ENCODE peak calls at places on chromosomes 16 and 17, in five cellular contexts. S is fibroblast of the conjunctiva; T is AG10803; V is naive thymus-derived CD8-positive, alpha-beta T cell; R is NCI-H748 treated with DMSO at 0.1 percent for 48 hours. J is an unnamed sample.

GRCh38 chr16:55467898-55468297 is 11.1 kb upstream of the MMP2 start:
- DNase-seq in R (no peak), T (no peak), V (no peak), S (no peak), J (no peak)

GRCh38 chr17:17348872-17349723 is 45.9 kb downstream of the NT5M start:
- DNase-seq in T (peak), V (no peak), R (no peak), S (no peak), J (no peak)

GRCh38 chr17:1573932-1574696 is 11.5 kb upstream of the PITPNA start:
- DNase-seq in S (peak), T (peak), R (no peak), V (peak), J (no peak)

GRCh38 chr16:23950291-23950894 is 114.6 kb downstream of the PRKCB start:
- DNase-seq in V (no peak), T (no peak), S (no peak), R (no peak), J (no peak)

GRCh38 chr17:7650509-7651096 is at the start of gene ATP1B2:
- DNase-seq in R (peak), S (no peak), V (peak), T (no peak), J (no peak)

GRCh38 chr17:80000955-80001354 is 34.7 kb downstream of the TBC1D16 start:
- DNase-seq in V (no peak), R (no peak), S (no peak), T (no peak), J (no peak)

GRCh38 chr17:60137731-60138130 is 12.0 kb upstream of the CA4 start:
- DNase-seq in V (no peak), T (no peak), S (no peak), R (no peak), J (no peak)

GRCh38 chr17:46266656-46267544 is 28.0 kb upstream of the LRRC37A start:
- DNase-seq in T (peak), R (peak), S (peak), V (peak), J (peak)

GRCh38 chr16:12067714-12068401 is 91.3 kb downstream of the SNX29 start:
- DNase-seq in V (peak), R (peak), T (peak), S (peak), J (peak)

J was measured in skeletal muscle cell.